ENCODE peak calls at places on chromosomes 1 and 21, in eight cellular contexts. One of them, this sample, is unnamed.
A peak's percentile ranks its signal among the peaks of the same experiment; 100 is the strongest.

GRCh38 chr1:204672482-204673216 is 12.9 kb downstream of the LRRN2 start:
- DNase-seq in transverse colon: no peak
- DNase-seq in tibial artery: no peak
- DNase-seq in CD4-positive, CD25-positive, alpha-beta regulatory T cell: no peak
- DNase-seq in CD4-positive, alpha-beta T cell: no peak
- DNase-seq in colonic mucosa: no peak
- DNase-seq in CD8-positive, alpha-beta T cell: no peak
- DNase-seq in body of pancreas: no peak
- DNase-seq in this sample: no peak

GRCh38 chr1:156879876-156880275 is 13.6 kb upstream of the PEAR1 start:
- DNase-seq in transverse colon: no peak
- DNase-seq in tibial artery: no peak
- DNase-seq in CD4-positive, CD25-positive, alpha-beta regulatory T cell: no peak
- DNase-seq in CD4-positive, alpha-beta T cell: no peak
- DNase-seq in colonic mucosa: no peak
- DNase-seq in CD8-positive, alpha-beta T cell: no peak
- DNase-seq in body of pancreas: no peak
- DNase-seq in this sample: no peak

GRCh38 chr1:61241411-61241838 is 159.1 kb downstream of the NFIA start:
- DNase-seq in transverse colon: peak; percentile 41
- DNase-seq in tibial artery: peak; percentile 65
- DNase-seq in CD4-positive, CD25-positive, alpha-beta regulatory T cell: no peak
- DNase-seq in CD4-positive, alpha-beta T cell: no peak
- DNase-seq in colonic mucosa: peak; percentile 65
- DNase-seq in CD8-positive, alpha-beta T cell: no peak
- DNase-seq in body of pancreas: peak; percentile 45
- DNase-seq in this sample: peak; percentile 83

GRCh38 chr21:31201548-31201947 is 142.5 kb downstream of the TIAM1 start:
- DNase-seq in transverse colon: peak; percentile 10
- DNase-seq in tibial artery: peak; percentile 84
- DNase-seq in CD4-positive, CD25-positive, alpha-beta regulatory T cell: no peak
- DNase-seq in CD4-positive, alpha-beta T cell: no peak
- DNase-seq in colonic mucosa: no peak
- DNase-seq in CD8-positive, alpha-beta T cell: no peak
- DNase-seq in body of pancreas: no peak
- DNase-seq in this sample: peak; percentile 65

GRCh38 chr21:43283136-43283924 is 114.5 kb downstream of the CRYAA start:
- DNase-seq in transverse colon: no peak
- DNase-seq in tibial artery: no peak
- DNase-seq in CD4-positive, CD25-positive, alpha-beta regulatory T cell: no peak
- DNase-seq in CD4-positive, alpha-beta T cell: no peak
- DNase-seq in colonic mucosa: no peak
- DNase-seq in CD8-positive, alpha-beta T cell: no peak
- DNase-seq in body of pancreas: no peak
- DNase-seq in this sample: peak; percentile 42

GRCh38 chr21:41653243-41653943 is 113.5 kb downstream of the RIPK4 start:
- DNase-seq in transverse colon: no peak
- DNase-seq in tibial artery: no peak
- DNase-seq in CD4-positive, CD25-positive, alpha-beta regulatory T cell: no peak
- DNase-seq in CD4-positive, alpha-beta T cell: no peak
- DNase-seq in colonic mucosa: no peak
- DNase-seq in CD8-positive, alpha-beta T cell: no peak
- DNase-seq in body of pancreas: no peak
- DNase-seq in this sample: no peak

GRCh38 chr1:169588785-169589485 is 2.7 kb upstream of the F5 start:
- DNase-seq in transverse colon: no peak
- DNase-seq in tibial artery: no peak
- DNase-seq in CD4-positive, CD25-positive, alpha-beta regulatory T cell: no peak
- DNase-seq in CD4-positive, alpha-beta T cell: no peak
- DNase-seq in colonic mucosa: no peak
- DNase-seq in CD8-positive, alpha-beta T cell: no peak
- DNase-seq in body of pancreas: no peak
- DNase-seq in this sample: no peak

GRCh38 chr1:160646711-160647328 is at the start of gene SLAMF1:
- DNase-seq in transverse colon: peak; percentile 30
- DNase-seq in tibial artery: no peak
- DNase-seq in CD4-positive, CD25-positive, alpha-beta regulatory T cell: peak; percentile 22
- DNase-seq in CD4-positive, alpha-beta T cell: no peak
- DNase-seq in colonic mucosa: no peak
- DNase-seq in CD8-positive, alpha-beta T cell: no peak
- DNase-seq in body of pancreas: no peak
- DNase-seq in this sample: peak; percentile 56

GRCh38 chr1:184387069-184387870 is 441 bp downstream of the C1orf21 start:
- DNase-seq in transverse colon: peak; percentile 41
- DNase-seq in tibial artery: peak; percentile 25
- DNase-seq in CD4-positive, CD25-positive, alpha-beta regulatory T cell: no peak
- DNase-seq in CD4-positive, alpha-beta T cell: peak; percentile 5
- DNase-seq in colonic mucosa: peak; percentile 55
- DNase-seq in CD8-positive, alpha-beta T cell: peak; percentile 35
- DNase-seq in body of pancreas: peak; percentile 43
- DNase-seq in this sample: peak; percentile 83

GRCh38 chr1:48966583-48966982 is 189.9 kb upstream of the BEND5 start:
- DNase-seq in transverse colon: no peak
- DNase-seq in tibial artery: no peak
- DNase-seq in CD4-positive, CD25-positive, alpha-beta regulatory T cell: no peak
- DNase-seq in CD4-positive, alpha-beta T cell: no peak
- DNase-seq in colonic mucosa: no peak
- DNase-seq in CD8-positive, alpha-beta T cell: no peak
- DNase-seq in body of pancreas: no peak
- DNase-seq in this sample: no peak

GRCh38 chr1:211126622-211127021 is 7.3 kb downstream of the KCNH1 start:
- DNase-seq in transverse colon: no peak
- DNase-seq in tibial artery: no peak
- DNase-seq in CD4-positive, CD25-positive, alpha-beta regulatory T cell: no peak
- DNase-seq in CD4-positive, alpha-beta T cell: no peak
- DNase-seq in colonic mucosa: no peak
- DNase-seq in CD8-positive, alpha-beta T cell: no peak
- DNase-seq in body of pancreas: no peak
- DNase-seq in this sample: no peak

GRCh38 chr1:202207292-202207691 is 13.7 kb downstream of the LGR6 start:
- DNase-seq in transverse colon: no peak
- DNase-seq in tibial artery: peak; percentile 35
- DNase-seq in CD4-positive, CD25-positive, alpha-beta regulatory T cell: no peak
- DNase-seq in CD4-positive, alpha-beta T cell: no peak
- DNase-seq in colonic mucosa: no peak
- DNase-seq in CD8-positive, alpha-beta T cell: no peak
- DNase-seq in body of pancreas: no peak
- DNase-seq in this sample: no peak

GRCh38 chr1:25871704-25872494 is 3.6 kb downstream of the PAQR7 start:
- DNase-seq in transverse colon: no peak
- DNase-seq in tibial artery: no peak
- DNase-seq in CD4-positive, CD25-positive, alpha-beta regulatory T cell: no peak
- DNase-seq in CD4-positive, alpha-beta T cell: no peak
- DNase-seq in colonic mucosa: no peak
- DNase-seq in CD8-positive, alpha-beta T cell: no peak
- DNase-seq in body of pancreas: peak; percentile 88
- DNase-seq in this sample: no peak

GRCh38 chr1:20589331-20590312 is 725 bp downstream of the CDA start:
- DNase-seq in transverse colon: no peak
- DNase-seq in tibial artery: peak; percentile 58
- DNase-seq in CD4-positive, CD25-positive, alpha-beta regulatory T cell: no peak
- DNase-seq in CD4-positive, alpha-beta T cell: no peak
- DNase-seq in colonic mucosa: peak; percentile 32
- DNase-seq in CD8-positive, alpha-beta T cell: no peak
- DNase-seq in body of pancreas: peak; percentile 25
- DNase-seq in this sample: peak; percentile 84

GRCh38 chr1:8495928-8496401 is 178.1 kb downstream of the SLC45A1 start:
- DNase-seq in transverse colon: no peak
- DNase-seq in tibial artery: no peak
- DNase-seq in CD4-positive, CD25-positive, alpha-beta regulatory T cell: no peak
- DNase-seq in CD4-positive, alpha-beta T cell: no peak
- DNase-seq in colonic mucosa: no peak
- DNase-seq in CD8-positive, alpha-beta T cell: no peak
- DNase-seq in body of pancreas: no peak
- DNase-seq in this sample: no peak

GRCh38 chr1:86778510-86779218 is 74.3 kb downstream of the SH3GLB1 start:
- DNase-seq in transverse colon: no peak
- DNase-seq in tibial artery: no peak
- DNase-seq in CD4-positive, CD25-positive, alpha-beta regulatory T cell: no peak
- DNase-seq in CD4-positive, alpha-beta T cell: no peak
- DNase-seq in colonic mucosa: no peak
- DNase-seq in CD8-positive, alpha-beta T cell: no peak
- DNase-seq in body of pancreas: no peak
- DNase-seq in this sample: no peak

GRCh38 chr1:154716614-154717372 is 108.8 kb upstream of the ADAR start:
- DNase-seq in transverse colon: no peak
- DNase-seq in tibial artery: no peak
- DNase-seq in CD4-positive, CD25-positive, alpha-beta regulatory T cell: no peak
- DNase-seq in CD4-positive, alpha-beta T cell: no peak
- DNase-seq in colonic mucosa: no peak
- DNase-seq in CD8-positive, alpha-beta T cell: no peak
- DNase-seq in body of pancreas: no peak
- DNase-seq in this sample: no peak

DNA sequence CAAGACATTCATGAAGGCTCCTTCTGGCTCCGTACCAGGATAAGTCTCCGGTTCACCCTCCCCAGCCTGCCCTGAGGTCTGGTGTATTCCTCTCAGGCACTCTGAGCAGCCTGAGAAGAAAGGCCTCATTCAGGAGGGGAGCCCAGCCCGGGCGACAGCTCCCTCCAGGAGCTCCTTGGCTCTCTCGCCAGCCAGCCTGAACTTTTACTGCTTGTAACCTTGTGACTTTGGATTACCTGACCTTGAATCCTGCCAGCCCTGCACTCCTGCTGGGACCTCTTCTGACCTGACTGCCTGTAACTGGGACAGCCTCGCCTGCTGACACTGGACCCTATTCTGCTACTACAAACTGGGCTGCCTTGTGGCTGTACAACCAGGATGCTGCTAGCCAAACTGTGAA is 65.8 kb downstream of the CD34 start:
- DNase-seq in transverse colon: no peak
- DNase-seq in tibial artery: peak; percentile 14
- DNase-seq in CD4-positive, CD25-positive, alpha-beta regulatory T cell: no peak
- DNase-seq in CD4-positive, alpha-beta T cell: no peak
- DNase-seq in colonic mucosa: no peak
- DNase-seq in CD8-positive, alpha-beta T cell: no peak
- DNase-seq in body of pancreas: no peak
- DNase-seq in this sample: no peak
- H3K27ac ChIP-seq in transverse colon: peak overlapping the region; percentile 27
- H3K27ac ChIP-seq in tibial artery: no peak overlapping the region
- H3K27ac ChIP-seq in CD4-positive, CD25-positive, alpha-beta regulatory T cell: no peak overlapping the region
- H3K27ac ChIP-seq in CD4-positive, alpha-beta T cell: no peak overlapping the region
- H3K27ac ChIP-seq in colonic mucosa: no peak overlapping the region
- H3K27ac ChIP-seq in CD8-positive, alpha-beta T cell: no peak overlapping the region
- H3K27ac ChIP-seq in body of pancreas: no peak overlapping the region
- H3K27ac ChIP-seq in this sample: no peak overlapping the region

DNA sequence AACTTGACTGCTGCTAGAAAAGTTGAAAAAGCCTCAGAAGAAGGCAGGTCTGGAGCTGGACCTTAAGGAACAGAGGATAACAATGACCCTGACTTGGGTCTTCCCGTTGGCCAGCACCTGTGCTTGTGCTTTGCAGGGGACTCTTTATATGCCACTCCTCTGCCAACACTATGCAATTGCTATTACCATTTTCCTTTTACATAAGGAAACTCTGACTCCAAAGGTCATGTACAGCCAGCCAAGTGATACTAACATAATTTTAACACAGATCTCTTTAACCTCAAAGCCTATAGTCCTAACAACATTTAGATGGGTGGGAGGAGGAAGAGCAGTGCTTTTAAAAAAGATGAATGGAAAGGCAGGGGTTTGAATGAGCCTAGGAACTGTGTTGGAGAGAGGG is 106.6 kb upstream of the RAB4A start:
- DNase-seq in transverse colon: no peak
- DNase-seq in tibial artery: no peak
- DNase-seq in CD4-positive, CD25-positive, alpha-beta regulatory T cell: no peak
- DNase-seq in CD4-positive, alpha-beta T cell: no peak
- DNase-seq in colonic mucosa: peak; percentile 43
- DNase-seq in CD8-positive, alpha-beta T cell: no peak
- DNase-seq in body of pancreas: no peak
- DNase-seq in this sample: no peak
- H3K27me3 ChIP-seq in transverse colon: no peaks in the 10 kb centered on the region
- H3K27me3 ChIP-seq in tibial artery: no peaks in the 10 kb centered on the region
- H3K27me3 ChIP-seq in CD4-positive, CD25-positive, alpha-beta regulatory T cell: no peaks in the 10 kb centered on the region
- H3K27me3 ChIP-seq in CD4-positive, alpha-beta T cell: no peaks in the 10 kb centered on the region
- H3K27me3 ChIP-seq in colonic mucosa: no peaks in the 10 kb centered on the region
- H3K27me3 ChIP-seq in CD8-positive, alpha-beta T cell: no peaks in the 10 kb centered on the region
- H3K27me3 ChIP-seq in body of pancreas: no peaks in the 10 kb centered on the region
- H3K27me3 ChIP-seq in this sample: no peaks in the 10 kb centered on the region

GRCh38 chr1:1123581-1124507 is 8.0 kb upstream of the C1orf159 start:
- DNase-seq in transverse colon: peak; percentile 8
- DNase-seq in tibial artery: no peak
- DNase-seq in CD4-positive, CD25-positive, alpha-beta regulatory T cell: no peak
- DNase-seq in CD4-positive, alpha-beta T cell: no peak
- DNase-seq in colonic mucosa: no peak
- DNase-seq in CD8-positive, alpha-beta T cell: no peak
- DNase-seq in body of pancreas: no peak
- DNase-seq in this sample: no peak
- H3K27ac ChIP-seq in transverse colon: peak overlapping the region; percentile 84
- H3K27ac ChIP-seq in tibial artery: no peak overlapping the region
- H3K27ac ChIP-seq in CD4-positive, CD25-positive, alpha-beta regulatory T cell: no peak overlapping the region
- H3K27ac ChIP-seq in CD4-positive, alpha-beta T cell: no peak overlapping the region
- H3K27ac ChIP-seq in colonic mucosa: peak overlapping the region; percentile 92
- H3K27ac ChIP-seq in CD8-positive, alpha-beta T cell: no peak overlapping the region
- H3K27ac ChIP-seq in body of pancreas: no peak overlapping the region
- H3K27ac ChIP-seq in this sample: no peak overlapping the region

GRCh38 chr1:10802948-10803715 is 6.7 kb upstream of the CASZ1 start:
- DNase-seq in transverse colon: no peak
- DNase-seq in tibial artery: no peak
- DNase-seq in CD4-positive, CD25-positive, alpha-beta regulatory T cell: no peak
- DNase-seq in CD4-positive, alpha-beta T cell: no peak
- DNase-seq in colonic mucosa: peak; percentile 25
- DNase-seq in CD8-positive, alpha-beta T cell: no peak
- DNase-seq in body of pancreas: no peak
- DNase-seq in this sample: peak; percentile 60
- H3K27me3 ChIP-seq in transverse colon: no peaks in the 10 kb centered on the region
- H3K27me3 ChIP-seq in tibial artery: peaks cover 60% of the 10 kb centered on the region
- H3K27me3 ChIP-seq in CD4-positive, CD25-positive, alpha-beta regulatory T cell: peaks cover 9% of the 10 kb centered on the region
- H3K27me3 ChIP-seq in CD4-positive, alpha-beta T cell: peaks cover 13% of the 10 kb centered on the region
- H3K27me3 ChIP-seq in colonic mucosa: no peaks in the 10 kb centered on the region
- H3K27me3 ChIP-seq in CD8-positive, alpha-beta T cell: no peaks in the 10 kb centered on the region
- H3K27me3 ChIP-seq in body of pancreas: no peaks in the 10 kb centered on the region
- H3K27me3 ChIP-seq in this sample: no peaks in the 10 kb centered on the region

This sample was measured in aorta.